ENCODE peak calls at places on chromosomes 4 and X, in five cellular contexts. P is cardiac fibroblast, W is NB4, Q is mesendoderm, B is hepatocyte. A is an unnamed sample.

GRCh38 chr4:30904593-30904992 is 184.4 kb downstream of the PCDH7 start:
- DNase-seq in P (no peak), W (no peak), Q (no peak), B (peak), A (no peak)

GRCh38 chr4:163623787-163624186 is 129.3 kb downstream of the TMA16 start:
- DNase-seq in P (no peak), W (no peak), Q (peak), B (no peak), A (no peak)

GRCh38 chr4:100742045-100742444 is 224.2 kb upstream of the EMCN start:
- DNase-seq in P (peak), W (peak), Q (peak), B (no peak), A (no peak)

GRCh38 chrX:53654378-53654777 is 32.1 kb downstream of the HUWE1 start:
- DNase-seq in P (peak), W (no peak), Q (no peak), B (no peak), A (no peak)

GRCh38 chr4:93467484-93468155 is 360.9 kb upstream of the ATOH1 start:
- DNase-seq in P (no peak), W (no peak), Q (peak), B (no peak), A (no peak)

GRCh38 chr4:68691186-68691585 is 20.7 kb upstream of the UGT2B15 start:
- DNase-seq in P (no peak), W (no peak), Q (no peak), B (no peak), A (no peak)

GRCh38 chr4:113436360-113436759 is 325.2 kb downstream of the CAMK2D start:
- DNase-seq in P (peak), W (peak), Q (no peak), B (no peak), A (no peak)

GRCh38 chr4:61468091-61468720 is 268.1 kb downstream of the ADGRL3 start:
- DNase-seq in P (peak), W (peak), Q (no peak), B (peak), A (no peak)

GRCh38 chr4:164876680-164877324 is at the start of gene APELA:
- DNase-seq in P (no peak), W (peak), Q (peak), B (peak), A (peak)

GRCh38 chrX:137547291-137547690 is 18.6 kb upstream of the ZIC3 start:
- DNase-seq in P (no peak), W (no peak), Q (peak), B (no peak), A (no peak)

GRCh38 chrX:39174761-39175417 is 373.6 kb downstream of the MID1IP1 start:
- DNase-seq in P (peak), W (no peak), Q (no peak), B (peak), A (no peak)

GRCh38 chrX:96820935-96821334 is 62.8 kb upstream of the RPA4 start:
- DNase-seq in P (no peak), W (no peak), Q (no peak), B (no peak), A (no peak)
- H3K4me3 ChIP-seq in P (no peak), W (no peak), Q (no peak), B (no peak), A (no peak)

DNA sequence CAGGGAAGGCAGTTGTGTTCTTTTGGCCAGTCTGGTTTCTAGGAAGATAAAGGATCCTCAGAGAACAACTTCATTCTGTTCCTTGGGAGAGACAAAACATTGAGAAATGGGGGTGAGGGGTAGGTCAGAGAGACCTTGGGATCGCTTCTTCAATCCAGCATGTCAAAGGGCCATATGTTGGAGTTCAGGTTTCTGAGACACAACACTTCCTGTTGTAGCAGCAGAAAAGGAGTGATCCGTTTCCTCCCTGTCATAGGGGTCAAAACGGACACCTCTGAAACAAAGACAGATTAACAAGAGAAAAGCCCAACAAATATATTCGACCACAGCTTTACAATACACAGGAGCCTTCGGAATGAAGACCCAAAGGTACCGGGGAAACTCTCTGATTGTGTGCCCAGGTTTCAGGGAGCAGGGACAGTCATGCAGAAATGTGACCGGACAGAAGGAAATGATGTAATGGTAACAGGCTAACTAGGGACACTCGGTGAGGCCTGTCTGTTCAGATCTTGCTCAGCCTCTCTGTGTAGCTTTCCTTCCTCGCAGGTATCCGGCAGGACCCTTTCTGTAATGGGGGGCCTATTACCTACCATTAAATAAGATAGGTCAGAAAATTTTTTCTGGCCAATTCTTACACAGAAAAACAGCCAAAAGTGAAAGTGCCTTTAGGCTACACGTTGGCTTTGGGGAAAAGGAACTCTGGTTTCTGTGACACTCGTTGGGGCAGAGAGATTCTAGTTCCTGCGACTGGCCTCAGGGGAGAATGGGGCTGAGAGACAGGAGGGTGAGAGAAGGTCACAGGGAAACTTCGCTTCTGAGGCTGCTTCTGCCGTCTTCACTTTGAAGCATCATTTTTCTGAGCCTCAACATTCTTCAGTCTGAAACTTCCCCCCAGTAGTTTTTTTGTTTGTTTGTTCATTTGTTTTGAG is 103.2 kb upstream of the TLR3 start:
- DNase-seq in P (no peak), W (peak), Q (no peak), B (no peak), A (peak)
- H3K4me3 ChIP-seq in P (no peak), W (no peak), Q (no peak), B (no peak), A (no peak)

GRCh38 chrX:18793601-18794089 is 86.2 kb downstream of the PPEF1 start:
- DNase-seq in P (no peak), W (peak), Q (peak), B (peak), A (no peak)
- H3K4me3 ChIP-seq in P (no peak), W (no peak), Q (no peak), B (no peak), A (no peak)

GRCh38 chrX:49117597-49117996 is 5.9 kb downstream of the GPKOW start:
- DNase-seq in P (no peak), W (no peak), Q (no peak), B (no peak), A (no peak)

GRCh38 chrX:49120104-49120503 is 3.4 kb downstream of the GPKOW start:
- DNase-seq in P (no peak), W (peak), Q (peak), B (no peak), A (no peak)

DNA sequence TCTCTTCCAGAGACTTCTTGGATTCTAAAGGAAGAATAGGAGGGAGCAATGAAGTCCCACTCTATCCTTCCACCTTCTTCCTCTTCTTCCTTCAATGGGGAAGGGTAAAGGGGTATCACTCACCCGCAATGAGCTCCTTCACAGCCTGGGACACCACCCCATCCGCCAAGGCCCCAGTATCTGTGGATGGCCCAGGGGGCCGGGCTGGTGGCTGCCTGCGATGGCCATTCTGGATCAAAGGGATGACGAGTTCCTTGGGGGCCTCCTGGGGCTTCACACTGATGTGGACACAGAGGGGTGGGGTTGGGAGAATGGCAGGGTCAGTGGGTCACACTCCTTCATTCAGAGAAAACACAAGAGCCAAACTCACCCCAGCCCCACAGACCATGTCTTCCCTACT is 1.0 kb downstream of the GPKOW start:
- DNase-seq in P (no peak), W (no peak), Q (no peak), B (no peak), A (no peak)
- H3K4me3 ChIP-seq in P (peak), W (peak), Q (no peak), B (peak), A (peak)